ENCODE peak calls at places on chromosomes 1 and 21, in six cellular contexts. G is DMS 273 treated with DMSO at 0.1 percent for 48 hours, M is DMS53, E is fibroblast of lung, R is epithelial cell of proximal tubule, S is RPMI8226. V is an unnamed sample.

GRCh38 chr1:203167913-203168200 is 7.8 kb downstream of the MYBPH start:
- DNase-seq in G (no peak), M (no peak), E (no peak), R (no peak), S (no peak), V (no peak)

GRCh38 chr1:51525295-51525694 is 6.2 kb upstream of the EPS15 start:
- DNase-seq in G (no peak), M (no peak), E (no peak), R (no peak), S (no peak), V (no peak)

GRCh38 chr1:62417351-62417999 is 19.4 kb upstream of the USP1 start:
- DNase-seq in G (no peak), M (peak), E (peak), R (no peak), S (no peak), V (no peak)

GRCh38 chr21:45536301-45537081 is 5.7 kb downstream of the SLC19A1 start:
- DNase-seq in G (no peak), M (no peak), E (no peak), R (no peak), S (no peak), V (peak)

GRCh38 chr1:63124666-63125191 is 197.6 kb upstream of the FOXD3 start:
- DNase-seq in G (no peak), M (no peak), E (peak), R (peak), S (peak), V (no peak)

GRCh38 chr1:193458628-193459027 is 272.2 kb upstream of the B3GALT2 start:
- DNase-seq in G (no peak), M (no peak), E (no peak), R (no peak), S (no peak), V (no peak)

GRCh38 chr21:17348849-17349248 is 164.0 kb upstream of the CXADR start:
- DNase-seq in G (no peak), M (no peak), E (no peak), R (no peak), S (no peak), V (no peak)

GRCh38 chr1:98086156-98086555 is 165.3 kb upstream of the DPYD start:
- DNase-seq in G (no peak), M (peak), E (no peak), R (peak), S (no peak), V (no peak)

GRCh38 chr1:15454256-15454655 is 2.3 kb upstream of the CELA2A start:
- DNase-seq in G (no peak), M (no peak), E (peak), R (no peak), S (no peak), V (no peak)

GRCh38 chr1:68339505-68339904 is 107.2 kb upstream of the WLS start:
- DNase-seq in G (no peak), M (no peak), E (peak), R (no peak), S (no peak), V (no peak)

GRCh38 chr1:29651684-29652665 is 415.7 kb downstream of the PTPRU start:
- DNase-seq in G (no peak), M (no peak), E (no peak), R (no peak), S (no peak), V (peak)

GRCh38 chr1:74266001-74266400 is 30.8 kb downstream of the TNNI3K start:
- DNase-seq in G (no peak), M (no peak), E (no peak), R (no peak), S (no peak), V (no peak)

GRCh38 chr1:150268342-150268705 is 492 bp downstream of the APH1A start:
- DNase-seq in G (no peak), M (peak), E (peak), R (no peak), S (peak), V (no peak)

GRCh38 chr1:100569888-100570287 is 31.9 kb downstream of the GPR88 start:
- DNase-seq in G (no peak), M (no peak), E (no peak), R (no peak), S (no peak), V (no peak)

GRCh38 chr1:205537386-205538018 is 33.0 kb downstream of the CDK18 start:
- DNase-seq in G (no peak), M (no peak), E (no peak), R (no peak), S (no peak), V (no peak)

GRCh38 chr21:45164838-45165237 is 90.5 kb downstream of the ADARB1 start:
- DNase-seq in G (no peak), M (no peak), E (no peak), R (no peak), S (no peak), V (no peak)

GRCh38 chr21:16608209-16608830 is 878.5 kb downstream of the USP25 start:
- DNase-seq in G (no peak), M (peak), E (peak), R (no peak), S (no peak), V (peak)

GRCh38 chr1:117120774-117121588 is 568 bp downstream of the TRIM45 start:
- DNase-seq in G (peak), M (peak), E (no peak), R (no peak), S (no peak), V (peak)

GRCh38 chr1:30779294-30780071 is 21.9 kb upstream of the LAPTM5 start:
- DNase-seq in G (peak), M (peak), E (peak), R (no peak), S (peak), V (peak)